ENCODE peak calls at places on chromosomes 11 and 22, in five cellular contexts. K is A549, J is stomach, A is tibial nerve, C is ovary. H is an unnamed sample.

GRCh38 chr22:24324137-24324536 is 53.5 kb downstream of the SPECC1L start:
- DNase-seq in J (no peak), C (no peak), K (no peak), A (no peak), H (no peak)

GRCh38 chr22:45846952-45847351 is 130.0 kb downstream of the WNT7B start:
- DNase-seq in C (no peak), K (no peak), A (no peak), J (no peak), H (no peak)

GRCh38 chr11:57751676-57752253 is at the start of gene BTBD18:
- DNase-seq in C (no peak), J (peak; percentile 56), A (no peak), K (peak; percentile 57), H (peak; percentile 48)

GRCh38 chr11:110160016-110160415 is 66.8 kb downstream of the ZC3H12C start:
- DNase-seq in J (no peak), C (no peak), A (no peak), K (no peak), H (no peak)

GRCh38 chr11:41497974-41498373 is 38.5 kb upstream of the LRRC4C start:
- DNase-seq in K (no peak), A (no peak), J (no peak), C (no peak), H (no peak)

GRCh38 chr11:2518112-2518982 is 73.5 kb downstream of the KCNQ1 start:
- DNase-seq in A (peak; percentile 7), K (no peak), C (peak; percentile 3), J (peak; percentile 23), H (peak; percentile 6)

GRCh38 chr11:94876645-94877445 is 96.5 kb downstream of the CWC15 start:
- DNase-seq in A (peak; percentile 54), K (peak; percentile 64), J (no peak), C (peak; percentile 83), H (peak; percentile 60)

GRCh38 chr11:1042626-1043562 is 6.4 kb upstream of the MUC6 start:
- DNase-seq in J (no peak), C (peak; percentile 5), K (no peak), A (no peak), H (no peak)

DNA sequence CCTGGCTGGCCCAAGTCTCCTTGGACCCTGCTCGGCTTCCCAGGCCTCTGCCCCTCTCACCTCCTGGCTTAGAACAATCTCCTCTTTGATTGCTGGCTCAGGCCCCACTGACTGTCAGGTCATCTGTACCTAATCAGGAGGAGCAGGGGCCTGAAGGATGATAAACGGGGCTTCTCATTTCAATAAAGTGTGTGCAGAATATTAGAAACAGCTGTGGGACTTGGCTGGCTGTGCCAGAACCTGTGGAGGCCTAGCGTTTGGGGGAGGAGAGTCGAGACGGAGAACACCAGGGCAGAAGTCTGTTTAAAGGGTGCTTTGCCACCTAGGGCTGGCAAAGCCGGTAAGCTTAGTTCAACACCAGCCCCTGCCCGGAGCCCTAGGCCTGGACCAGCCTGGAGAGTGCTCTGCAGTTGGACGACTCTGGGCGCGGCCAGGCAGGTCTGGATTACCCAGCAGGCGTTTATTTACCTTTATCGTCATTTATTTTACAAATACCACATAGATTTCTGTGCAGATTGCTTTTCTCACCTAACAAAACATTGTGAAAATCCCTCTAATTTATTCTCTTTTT is 10.1 kb upstream of the VSIG10L2 start:
- DNase-seq in C (peak; percentile 47), K (no peak), J (peak; percentile 9), A (no peak), H (no peak)
- TF ChIP-seq EP300 in C (no peak), K (no peak), J (no peak), A (no peak), H (no peak)

DNA sequence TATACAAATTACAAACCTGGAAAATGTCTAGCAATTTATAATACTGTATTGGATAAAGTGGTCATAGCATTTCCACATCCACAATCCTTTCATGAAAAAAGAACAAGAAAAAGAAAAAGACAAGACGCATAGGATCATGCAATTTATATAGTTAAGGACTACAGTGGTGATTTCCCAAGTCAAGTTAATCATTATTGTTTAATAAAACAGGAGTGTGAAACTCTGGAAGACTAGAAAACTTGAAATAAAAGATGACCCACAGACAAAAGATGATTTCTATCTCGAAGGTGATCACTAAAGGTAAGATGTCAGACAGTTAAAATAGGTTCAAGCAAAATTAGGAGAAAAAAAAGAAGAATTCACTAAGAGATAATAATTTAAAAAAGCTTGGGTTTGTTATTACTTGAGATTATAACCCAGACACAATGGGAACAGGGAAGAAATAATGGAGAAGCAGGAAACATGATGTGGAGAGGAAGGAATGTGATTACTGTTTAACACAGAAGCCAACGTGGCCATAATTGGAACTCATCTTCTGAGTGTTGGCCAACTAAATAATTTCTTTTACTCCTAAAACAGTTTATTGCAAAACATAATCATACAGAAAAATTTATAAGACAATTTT is 441.2 kb upstream of the ANO3 start:
- DNase-seq in K (no peak), A (no peak), C (no peak), J (no peak), H (no peak)
- TF ChIP-seq POLR2A in K (no peak), A (no peak), C (no peak), J (no peak), H (no peak)

GRCh38 chr22:41491379-41492100 is 22.6 kb downstream of the ACO2 start:
- DNase-seq in C (peak; percentile 45), J (no peak), K (no peak), A (no peak), H (no peak)
- TF ChIP-seq CTCF in C (no peak), J (no peak), K (no peak), A (no peak), H (no peak)

GRCh38 chr11:48107188-48107704 is 109.4 kb upstream of the OR4B1 start:
- DNase-seq in C (no peak), J (no peak), K (no peak), A (no peak), H (peak; percentile 57)
- TF ChIP-seq EP300 in C (no peak), J (no peak), K (no peak), A (no peak), H (no peak)

GRCh38 chr11:69638941-69639681 is 1.8 kb upstream of the CCND1 start:
- DNase-seq in A (peak; percentile 77), C (peak; percentile 33), J (peak; percentile 91), K (peak; percentile 81), H (peak; percentile 94)

GRCh38 chr11:69637956-69638871 is 2.7 kb upstream of the CCND1 start:
- DNase-seq in A (no peak), C (no peak), J (peak; percentile 77), K (peak; percentile 48), H (peak; percentile 66)

GRCh38 chr11:69640260-69640994 is 529 bp upstream of the CCND1 start:
- DNase-seq in A (no peak), J (peak; percentile 57), K (no peak), C (no peak), H (peak; percentile 49)

GRCh38 chr11:69640995-69641581 is at the start of gene CCND1:
- DNase-seq in J (peak; percentile 75), C (no peak), A (no peak), K (peak; percentile 71), H (peak; percentile 85)

GRCh38 chr11:69639843-69640242 is 1.1 kb upstream of the CCND1 start:
- DNase-seq in A (no peak), J (no peak), K (no peak), C (no peak), H (no peak)
- TF ChIP-seq POLR2A in A (no peak), J (no peak), K (no peak), C (no peak), H (no peak)

GRCh38 chr22:30648825-30649224 is 13.2 kb downstream of the SLC35E4 start:
- DNase-seq in A (no peak), J (peak; percentile 72), K (no peak), C (no peak), H (no peak)

GRCh38 chr22:30647536-30647935 is 12.0 kb downstream of the SLC35E4 start:
- DNase-seq in J (no peak), C (no peak), K (no peak), A (no peak), H (no peak)

GRCh38 chr22:30650508-30651116 is 15.0 kb downstream of the SLC35E4 start:
- DNase-seq in K (no peak), J (peak; percentile 32), C (no peak), A (no peak), H (no peak)

GRCh38 chr22:30646518-30647160 is 11.1 kb downstream of the SLC35E4 start:
- DNase-seq in J (no peak), C (no peak), K (no peak), A (no peak), H (no peak)

GRCh38 chr22:30649430-30650007 is 13.9 kb downstream of the SLC35E4 start:
- DNase-seq in C (no peak), A (no peak), K (no peak), J (peak; percentile 78), H (peak; percentile 79)
- TF ChIP-seq CTCF in C (no peak), A (no peak), K (no peak), J (no peak), H (no peak)

GRCh38 chr11:103807806-103808205 is 228.6 kb upstream of the DDI1 start:
- DNase-seq in J (no peak), C (no peak), K (no peak), A (no peak), H (no peak)

GRCh38 chr11:103808246-103808645 is 228.2 kb upstream of the DDI1 start:
- DNase-seq in K (no peak), J (no peak), C (no peak), A (no peak), H (no peak)

GRCh38 chr11:103806130-103806900 is 230.1 kb upstream of the DDI1 start:
- DNase-seq in J (no peak), C (peak; percentile 27), A (no peak), K (peak; percentile 6), H (no peak)

GRCh38 chr11:103803062-103803461 is 233.4 kb upstream of the DDI1 start:
- DNase-seq in A (no peak), K (no peak), J (no peak), C (no peak), H (no peak)

GRCh38 chr11:103805688-103806009 is 230.8 kb upstream of the DDI1 start:
- DNase-seq in K (no peak), A (no peak), J (no peak), C (no peak), H (no peak)
- TF ChIP-seq EP300 in K (no peak), A (no peak), J (no peak), C (no peak), H (no peak)